ENCODE peak calls at places on chromosomes 16 and 17, in five cellular contexts. V, G, J, Q and F are unnamed samples.

GRCh38 chr16:82627811-82628339 is 1.1 kb downstream of the CDH13 start:
- ATAC-seq in G (no peak), V (no peak), Q (no peak), J (no peak), F (no peak)

GRCh38 chr16:73010150-73010676 is 37.7 kb downstream of the ZFHX3 start:
- ATAC-seq in V (peak; percentile 71), G (no peak), J (peak; percentile 73), Q (no peak), F (no peak)

GRCh38 chr16:7332611-7333010 is at the start of gene RBFOX1:
- ATAC-seq in J (no peak), Q (no peak), G (no peak), V (no peak), F (no peak)

GRCh38 chr17:42744806-42745617 is at the start of gene EZH1:
- ATAC-seq in G (peak; percentile 98), V (peak; percentile 96), J (peak; percentile 89), Q (peak; percentile 93), F (peak; percentile 93)

GRCh38 chr17:4768281-4768680 is 3.4 kb upstream of the TM4SF5 start:
- ATAC-seq in G (no peak), J (no peak), Q (no peak), V (no peak), F (no peak)

GRCh38 chr16:11471548-11471947 is 115.2 kb downstream of the LITAF start:
- ATAC-seq in G (no peak), Q (no peak), V (no peak), J (peak; percentile 56), F (no peak)

GRCh38 chr17:73814070-73814469 is 169.8 kb upstream of the SDK2 start:
- ATAC-seq in V (no peak), J (no peak), G (no peak), Q (no peak), F (no peak)

GRCh38 chr16:57791156-57791902 is 11.0 kb downstream of the KIFC3 start:
- ATAC-seq in Q (no peak), J (no peak), V (no peak), G (no peak), F (no peak)

GRCh38 chr16:1224558-1224957 is 510 bp downstream of the TPSG1 start:
- ATAC-seq in G (no peak), J (no peak), V (no peak), Q (no peak), F (no peak)

GRCh38 chr17:19448341-19449268 is 37.6 kb downstream of the RNF112 start:
- ATAC-seq in G (peak; percentile 68), Q (no peak), J (peak; percentile 65), V (no peak), F (peak; percentile 88)

GRCh38 chr17:48333034-48333491 is 97.0 kb downstream of the SKAP1 start:
- ATAC-seq in J (no peak), V (peak; percentile 70), Q (no peak), G (no peak), F (no peak)

GRCh38 chr16:72825912-72826621 is 221.9 kb downstream of the ZFHX3 start:
- ATAC-seq in V (no peak), Q (no peak), J (no peak), G (no peak), F (no peak)

GRCh38 chr16:88792668-88793587 is 7.9 kb upstream of the PIEZO1 start:
- ATAC-seq in V (no peak), Q (peak; percentile 35), G (peak; percentile 47), J (peak; percentile 45), F (no peak)

GRCh38 chr16:52123063-52123839 is 423.7 kb downstream of the TOX3 start:
- ATAC-seq in J (no peak), G (no peak), Q (no peak), V (no peak), F (no peak)

GRCh38 chr16:67437513-67437912 is 6.6 kb downstream of the HSD11B2 start:
- ATAC-seq in G (no peak), J (no peak), V (peak; percentile 82), Q (no peak), F (no peak)

GRCh38 chr17:17819561-17819995 is 17.2 kb downstream of the SREBF1 start:
- ATAC-seq in Q (peak; percentile 58), V (peak; percentile 75), J (peak; percentile 48), G (no peak), F (no peak)

GRCh38 chr17:9833922-9834321 is 8.2 kb downstream of the GLP2R start:
- ATAC-seq in Q (no peak), G (peak; percentile 41), J (no peak), V (no peak), F (no peak)

GRCh38 chr16:24382929-24383328 is 126.8 kb downstream of the CACNG3 start:
- ATAC-seq in G (no peak), Q (no peak), V (no peak), J (no peak), F (no peak)

GRCh38 chr16:11500720-11501346 is 85.9 kb downstream of the LITAF start:
- ATAC-seq in V (no peak), J (no peak), G (no peak), Q (peak; percentile 38), F (no peak)

GRCh38 chr16:21283521-21284289 is 5.6 kb upstream of the CRYM start:
- ATAC-seq in Q (peak; percentile 79), G (no peak), J (peak; percentile 99), V (no peak), F (peak; percentile 70)

GRCh38 chr17:82351254-82351712 is 7.8 kb upstream of the TEX19 start:
- ATAC-seq in J (peak; percentile 23), V (peak; percentile 60), Q (no peak), G (no peak), F (no peak)

GRCh38 chr17:28705074-28705659 is 6.5 kb downstream of the PROCA1 start:
- ATAC-seq in V (no peak), J (no peak), Q (no peak), G (no peak), F (no peak)

GRCh38 chr16:67992661-67993206 is 6.5 kb downstream of the DPEP2 start:
- ATAC-seq in Q (no peak), J (no peak), G (no peak), V (peak; percentile 31), F (no peak)

GRCh38 chr16:62678796-62679195 is 642.6 kb upstream of the CDH8 start:
- ATAC-seq in J (no peak), G (no peak), Q (no peak), V (no peak), F (no peak)

GRCh38 chr17:75587718-75588545 is at the start of gene MYO15B:
- ATAC-seq in J (no peak), Q (no peak), G (peak; percentile 41), V (peak; percentile 61), F (peak; percentile 23)

GRCh38 chr17:35428229-35428628 is 4.1 kb downstream of the SLFN12 start:
- ATAC-seq in G (no peak), J (no peak), V (no peak), Q (no peak), F (no peak)

GRCh38 chr17:9676742-9677387 is 31.5 kb downstream of the USP43 start:
- ATAC-seq in J (no peak), V (peak; percentile 36), Q (no peak), G (peak; percentile 34), F (no peak)

GRCh38 chr16:57349212-57350031 is 9.2 kb upstream of the CCL22 start:
- ATAC-seq in G (no peak), V (peak; percentile 97), Q (no peak), J (no peak), F (no peak)

GRCh38 chr16:87333101-87333500 is 15.9 kb upstream of the C16orf95 start:
- ATAC-seq in J (no peak), Q (no peak), G (no peak), V (no peak), F (no peak)

GRCh38 chr16:89337965-89338364 is 120.5 kb downstream of the ZNF778 start:
- ATAC-seq in Q (no peak), V (no peak), J (no peak), G (no peak), F (no peak)

GRCh38 chr16:85524630-85525463 is 88.3 kb upstream of the GSE1 start:
- ATAC-seq in Q (no peak), V (no peak), G (peak; percentile 20), J (peak; percentile 65), F (peak; percentile 11)
- H3K27ac ChIP-seq in Q (no peak overlapping the region), V (no peak overlapping the region), G (peak overlapping the region; percentile 81), J (peak overlapping the region; percentile 93), F (no peak overlapping the region)

GRCh38 chr17:78411241-78411855 is 32.9 kb downstream of the PGS1 start:
- ATAC-seq in V (no peak), G (no peak), Q (peak; percentile 65), J (no peak), F (no peak)

GRCh38 chr17:78408476-78409020 is 30.1 kb downstream of the PGS1 start:
- ATAC-seq in Q (no peak), V (no peak), J (no peak), G (no peak), F (no peak)

GRCh38 chr17:78406396-78406795 is 27.9 kb downstream of the PGS1 start:
- ATAC-seq in Q (no peak), V (no peak), J (peak; percentile 10), G (no peak), F (no peak)

GRCh38 chr17:78407387-78407990 is 29.0 kb downstream of the PGS1 start:
- ATAC-seq in V (no peak), J (no peak), Q (no peak), G (no peak), F (no peak)

GRCh38 chr17:78409191-78409621 is 30.8 kb downstream of the PGS1 start:
- ATAC-seq in Q (no peak), V (no peak), G (no peak), J (no peak), F (no peak)
- TF ChIP-seq POLR2AphosphoS5 in Q (no peak), V (no peak), G (no peak), J (no peak), F (no peak)

DNA sequence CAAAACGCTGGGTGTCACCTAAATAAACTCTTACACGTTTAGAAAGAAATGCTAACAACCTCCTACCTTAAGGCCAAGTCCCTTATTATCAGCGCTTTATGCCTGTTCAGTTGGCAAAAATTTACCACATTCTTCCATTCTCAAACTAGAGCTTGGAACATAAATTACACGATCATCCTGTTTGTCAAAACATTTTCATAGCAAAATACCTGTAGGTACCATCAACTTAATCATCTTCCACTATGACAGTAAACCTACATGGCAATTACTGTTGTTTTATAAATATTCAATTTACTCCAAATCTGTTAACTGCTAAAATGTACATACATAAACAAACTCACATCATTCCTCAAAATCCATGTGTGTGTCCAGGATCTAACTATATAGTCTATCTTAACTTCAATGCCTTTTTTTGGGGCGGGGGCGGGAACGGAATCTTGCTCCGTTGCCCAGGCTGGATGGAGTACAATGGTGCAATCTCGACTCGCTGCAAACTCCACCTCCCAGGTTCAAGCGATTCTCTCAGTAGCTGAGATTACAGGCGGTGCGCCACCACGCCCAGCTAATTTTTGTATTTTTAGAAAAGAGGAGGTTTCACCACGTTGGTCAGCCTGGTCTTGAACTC is 4.5 kb downstream of the RPL23 start:
- ATAC-seq in J (no peak), V (no peak), Q (no peak), G (no peak), F (no peak)
- TF ChIP-seq EP300 in J (no peak), V (no peak), Q (no peak), G (no peak), F (no peak)

DNA sequence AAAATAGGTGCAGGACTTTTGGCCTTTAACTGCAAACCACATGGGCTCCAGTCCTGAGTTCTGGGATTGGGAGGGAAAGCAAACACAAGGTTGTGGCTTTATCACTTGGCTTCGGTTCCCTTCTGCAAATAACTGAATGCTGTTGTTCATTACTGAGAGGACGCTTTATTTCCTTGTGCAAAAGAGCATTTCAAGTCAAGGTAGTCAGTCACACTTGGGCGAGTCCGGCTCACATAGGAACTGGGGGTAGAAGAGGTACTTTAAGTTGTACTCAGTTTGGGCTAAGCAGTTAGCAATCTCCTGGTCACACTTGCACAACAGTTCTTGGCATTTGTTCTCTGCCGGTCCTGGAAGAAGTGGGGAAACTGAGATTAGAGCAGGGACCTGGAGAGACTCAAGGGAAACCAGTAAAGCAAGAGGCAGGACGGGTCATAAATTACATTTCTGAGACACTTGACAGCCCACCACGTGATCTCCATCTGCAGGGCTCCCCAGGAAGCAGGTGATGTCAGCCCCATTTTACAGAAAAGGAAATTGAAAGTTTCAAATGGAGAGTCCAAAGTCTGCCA is 21.6 kb downstream of the PLA2G10 start:
- ATAC-seq in Q (peak; percentile 62), G (peak; percentile 80), V (peak; percentile 92), J (peak; percentile 33), F (no peak)
- H3K27ac ChIP-seq in Q (no peak overlapping the region), G (peak overlapping the region; percentile 73), V (peak overlapping the region; percentile 47), J (no peak overlapping the region), F (no peak overlapping the region)